ENCODE peak calls at places on chromosome 15, in four cellular contexts. One of them, this sample, is unnamed.

GRCh38 chr15:64763462-64763861 is 11.9 kb downstream of the RBPMS2 start:
- DNase-seq in sigmoid colon: no peak
- DNase-seq in OCI-LY7: no peak
- DNase-seq in brain microvascular endothelial cell: no peak
- DNase-seq in this sample: no peak

GRCh38 chr15:69410290-69410874 is 3.8 kb upstream of the KIF23 start:
- DNase-seq in sigmoid colon: no peak
- DNase-seq in OCI-LY7: peak; percentile 23
- DNase-seq in brain microvascular endothelial cell: no peak
- DNase-seq in this sample: no peak

GRCh38 chr15:48395532-48396011 is 64.3 kb downstream of the DUT start:
- DNase-seq in sigmoid colon: peak; percentile 88
- DNase-seq in brain microvascular endothelial cell: no peak
- DNase-seq in OCI-LY7: no peak
- DNase-seq in this sample: no peak

GRCh38 chr15:59996498-59997041 is 7.5 kb upstream of the FOXB1 start:
- DNase-seq in sigmoid colon: no peak
- DNase-seq in OCI-LY7: no peak
- DNase-seq in brain microvascular endothelial cell: no peak
- DNase-seq in this sample: no peak

GRCh38 chr15:49521802-49522201 is 98.8 kb downstream of the FGF7 start:
- DNase-seq in sigmoid colon: no peak
- DNase-seq in brain microvascular endothelial cell: peak; percentile 43
- DNase-seq in OCI-LY7: no peak
- DNase-seq in this sample: no peak

GRCh38 chr15:96294766-96295165 is 35.7 kb upstream of the NR2F2 start:
- DNase-seq in OCI-LY7: no peak
- DNase-seq in sigmoid colon: no peak
- DNase-seq in brain microvascular endothelial cell: no peak
- DNase-seq in this sample: no peak

GRCh38 chr15:67998599-67999122 is 55.5 kb upstream of the PIAS1 start:
- DNase-seq in OCI-LY7: no peak
- DNase-seq in brain microvascular endothelial cell: peak; percentile 37
- DNase-seq in sigmoid colon: no peak
- DNase-seq in this sample: peak; percentile 84

GRCh38 chr15:66004618-66005262 is 135.4 kb downstream of the RAB11A start:
- DNase-seq in sigmoid colon: no peak
- DNase-seq in brain microvascular endothelial cell: peak; percentile 26
- DNase-seq in OCI-LY7: peak; percentile 34
- DNase-seq in this sample: peak; percentile 62

GRCh38 chr15:81338422-81339007 is 14.6 kb upstream of the STARD5 start:
- DNase-seq in sigmoid colon: peak; percentile 85
- DNase-seq in OCI-LY7: no peak
- DNase-seq in brain microvascular endothelial cell: peak; percentile 83
- DNase-seq in this sample: no peak

GRCh38 chr15:60729850-60730458 is 251.0 kb upstream of the ICE2 start:
- DNase-seq in sigmoid colon: no peak
- DNase-seq in brain microvascular endothelial cell: no peak
- DNase-seq in OCI-LY7: no peak
- DNase-seq in this sample: no peak

GRCh38 chr15:39127151-39127815 is 453.6 kb upstream of the THBS1 start:
- DNase-seq in sigmoid colon: no peak
- DNase-seq in OCI-LY7: no peak
- DNase-seq in brain microvascular endothelial cell: no peak
- DNase-seq in this sample: no peak

GRCh38 chr15:84892786-84893307 is 8.4 kb downstream of the SLC28A1 start:
- DNase-seq in brain microvascular endothelial cell: no peak
- DNase-seq in sigmoid colon: peak; percentile 21
- DNase-seq in OCI-LY7: no peak
- DNase-seq in this sample: no peak

GRCh38 chr15:27017168-27017809 is 46.3 kb downstream of the GABRG3 start:
- DNase-seq in brain microvascular endothelial cell: peak; percentile 16
- DNase-seq in sigmoid colon: no peak
- DNase-seq in OCI-LY7: peak; percentile 62
- DNase-seq in this sample: no peak

GRCh38 chr15:52336530-52336929 is 40.9 kb upstream of the MYO5C start:
- DNase-seq in OCI-LY7: peak; percentile 48
- DNase-seq in sigmoid colon: no peak
- DNase-seq in brain microvascular endothelial cell: no peak
- DNase-seq in this sample: peak; percentile 64
- TF ChIP-seq CTCF in OCI-LY7: peak; percentile 79
- TF ChIP-seq CTCF in sigmoid colon: no peak
- TF ChIP-seq CTCF in brain microvascular endothelial cell: no peak
- TF ChIP-seq CTCF in this sample: no peak

DNA sequence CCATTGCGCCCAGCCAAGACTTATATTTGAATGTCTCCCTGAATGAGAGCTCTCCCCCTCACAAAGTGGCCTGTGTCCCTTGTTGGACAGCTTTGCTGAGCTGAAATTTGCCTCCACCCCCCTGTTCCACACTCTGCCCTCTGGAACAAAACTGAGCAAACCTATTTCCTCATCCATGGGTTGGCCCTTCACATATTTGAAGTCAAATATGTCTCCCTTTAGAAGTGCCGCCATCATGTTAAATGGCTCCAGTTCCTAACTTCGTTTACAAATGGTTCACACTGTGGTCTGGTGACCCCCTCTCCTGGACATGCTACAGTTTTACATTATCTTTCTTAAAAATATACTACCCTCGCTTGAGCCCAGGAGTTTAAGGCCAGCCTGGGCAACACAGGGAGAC is 4.6 kb downstream of the PLIN1 start:
- DNase-seq in OCI-LY7: no peak
- DNase-seq in brain microvascular endothelial cell: no peak
- DNase-seq in sigmoid colon: no peak
- DNase-seq in this sample: no peak
- H3K36me3 ChIP-seq in OCI-LY7: no peaks in the 10 kb centered on the region
- H3K36me3 ChIP-seq in brain microvascular endothelial cell: no peaks in the 10 kb centered on the region
- H3K36me3 ChIP-seq in sigmoid colon: no peaks in the 10 kb centered on the region
- H3K36me3 ChIP-seq in this sample: no peaks in the 10 kb centered on the region

GRCh38 chr15:55799287-55800212 is 56.6 kb upstream of the PRTG start:
- DNase-seq in sigmoid colon: no peak
- DNase-seq in brain microvascular endothelial cell: peak; percentile 53
- DNase-seq in OCI-LY7: peak; percentile 37
- DNase-seq in this sample: peak; percentile 50
- TF ChIP-seq CTCF in sigmoid colon: no peak
- TF ChIP-seq CTCF in brain microvascular endothelial cell: peak; percentile 85
- TF ChIP-seq CTCF in OCI-LY7: peak; percentile 78
- TF ChIP-seq CTCF in this sample: no peak

GRCh38 chr15:63633312-63633711 is 36.1 kb downstream of the FBXL22 start:
- DNase-seq in OCI-LY7: no peak
- DNase-seq in sigmoid colon: no peak
- DNase-seq in brain microvascular endothelial cell: no peak
- DNase-seq in this sample: no peak

GRCh38 chr15:63640146-63640545 is 43.0 kb downstream of the FBXL22 start:
- DNase-seq in brain microvascular endothelial cell: no peak
- DNase-seq in sigmoid colon: no peak
- DNase-seq in OCI-LY7: no peak
- DNase-seq in this sample: no peak

GRCh38 chr15:63636518-63637061 is 39.4 kb downstream of the FBXL22 start:
- DNase-seq in sigmoid colon: no peak
- DNase-seq in OCI-LY7: no peak
- DNase-seq in brain microvascular endothelial cell: no peak
- DNase-seq in this sample: no peak

GRCh38 chr15:63634154-63634553 is 37.0 kb downstream of the FBXL22 start:
- DNase-seq in sigmoid colon: no peak
- DNase-seq in OCI-LY7: no peak
- DNase-seq in brain microvascular endothelial cell: no peak
- DNase-seq in this sample: no peak

GRCh38 chr15:63638828-63639227 is 41.6 kb downstream of the FBXL22 start:
- DNase-seq in brain microvascular endothelial cell: no peak
- DNase-seq in OCI-LY7: no peak
- DNase-seq in sigmoid colon: no peak
- DNase-seq in this sample: no peak
- H3K36me3 ChIP-seq in brain microvascular endothelial cell: peaks cover 36% of the 10 kb centered on the region
- H3K36me3 ChIP-seq in OCI-LY7: peaks cover 79% of the 10 kb centered on the region
- H3K36me3 ChIP-seq in sigmoid colon: peaks cover 55% of the 10 kb centered on the region
- H3K36me3 ChIP-seq in this sample: no peaks in the 10 kb centered on the region

GRCh38 chr15:34610388-34610787 is 26.9 kb upstream of the GOLGA8B start:
- DNase-seq in brain microvascular endothelial cell: peak; percentile 2
- DNase-seq in sigmoid colon: no peak
- DNase-seq in OCI-LY7: peak; percentile 11
- DNase-seq in this sample: no peak
- TF ChIP-seq CTCF in brain microvascular endothelial cell: peak; percentile 49
- TF ChIP-seq CTCF in sigmoid colon: no peak
- TF ChIP-seq CTCF in OCI-LY7: peak; percentile 66
- TF ChIP-seq CTCF in this sample: no peak

GRCh38 chr15:41465822-41466421 is 27.8 kb upstream of the ITPKA start:
- DNase-seq in sigmoid colon: no peak
- DNase-seq in OCI-LY7: peak; percentile 54
- DNase-seq in brain microvascular endothelial cell: peak; percentile 36
- DNase-seq in this sample: no peak

GRCh38 chr15:41462396-41462795 is 31.3 kb upstream of the ITPKA start:
- DNase-seq in OCI-LY7: no peak
- DNase-seq in sigmoid colon: no peak
- DNase-seq in brain microvascular endothelial cell: no peak
- DNase-seq in this sample: no peak

GRCh38 chr15:41464889-41465580 is 28.6 kb upstream of the ITPKA start:
- DNase-seq in brain microvascular endothelial cell: no peak
- DNase-seq in OCI-LY7: no peak
- DNase-seq in sigmoid colon: peak; percentile 15
- DNase-seq in this sample: no peak

GRCh38 chr15:41466711-41467110 is 27.0 kb upstream of the ITPKA start:
- DNase-seq in OCI-LY7: no peak
- DNase-seq in brain microvascular endothelial cell: no peak
- DNase-seq in sigmoid colon: no peak
- DNase-seq in this sample: no peak
- H3K36me3 ChIP-seq in OCI-LY7: peaks cover 79% of the 10 kb centered on the region
- H3K36me3 ChIP-seq in brain microvascular endothelial cell: peaks cover 25% of the 10 kb centered on the region
- H3K36me3 ChIP-seq in sigmoid colon: peaks cover 20% of the 10 kb centered on the region
- H3K36me3 ChIP-seq in this sample: no peaks in the 10 kb centered on the region

DNA sequence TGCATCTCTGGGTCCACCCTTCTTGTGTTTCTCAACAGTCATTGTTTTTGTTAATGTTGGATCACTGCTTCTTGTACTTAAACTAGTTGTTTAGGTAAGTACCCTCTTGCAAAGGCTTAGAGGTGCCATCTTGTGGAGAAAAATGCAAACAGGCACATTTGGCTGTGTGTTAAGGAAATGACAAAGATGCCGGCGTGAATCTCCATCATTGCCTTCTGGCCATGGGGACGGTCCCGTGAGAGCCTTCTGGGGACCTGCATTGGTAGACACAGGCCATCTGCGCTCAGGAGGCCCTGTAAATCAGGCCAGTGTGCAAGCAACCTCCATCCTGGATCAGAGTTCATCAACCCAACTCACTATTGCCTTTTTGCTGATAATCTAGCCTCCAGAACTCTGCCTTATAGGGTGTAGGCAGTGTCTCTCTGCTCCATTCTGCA is 158.6 kb upstream of the NR2E3 start:
- DNase-seq in brain microvascular endothelial cell: peak; percentile 17
- DNase-seq in OCI-LY7: peak; percentile 45
- DNase-seq in sigmoid colon: no peak
- DNase-seq in this sample: no peak
- TF ChIP-seq CTCF in brain microvascular endothelial cell: peak; percentile 63
- TF ChIP-seq CTCF in OCI-LY7: peak; percentile 78
- TF ChIP-seq CTCF in sigmoid colon: no peak
- TF ChIP-seq CTCF in this sample: no peak

DNA sequence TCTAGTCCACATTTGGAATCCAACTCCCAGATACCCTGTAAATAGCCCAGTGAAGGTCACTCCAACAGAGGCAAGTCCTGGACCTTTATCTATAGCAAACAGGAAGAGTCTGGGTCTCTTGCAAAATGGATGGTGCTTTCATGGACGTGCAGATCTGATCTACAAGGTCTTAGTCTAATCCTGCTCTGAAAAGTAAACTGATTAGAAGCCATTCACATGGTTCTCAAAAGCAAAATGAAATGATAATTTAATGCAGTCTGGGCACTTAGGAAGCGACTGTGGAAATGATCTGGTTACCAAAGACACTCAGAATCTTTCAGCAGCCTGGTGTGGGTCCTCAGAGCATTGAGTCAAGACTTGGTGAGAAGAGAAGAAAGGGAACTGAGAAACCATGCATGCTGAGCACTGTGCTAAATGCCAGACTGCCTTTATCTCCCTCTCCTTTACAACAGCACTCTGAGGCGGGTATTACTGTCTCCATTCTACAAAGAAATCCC is 29.0 kb downstream of the AQP9 start:
- DNase-seq in sigmoid colon: no peak
- DNase-seq in OCI-LY7: no peak
- DNase-seq in brain microvascular endothelial cell: no peak
- DNase-seq in this sample: no peak
- H3K36me3 ChIP-seq in sigmoid colon: no peaks in the 10 kb centered on the region
- H3K36me3 ChIP-seq in OCI-LY7: no peaks in the 10 kb centered on the region
- H3K36me3 ChIP-seq in brain microvascular endothelial cell: no peaks in the 10 kb centered on the region
- H3K36me3 ChIP-seq in this sample: no peaks in the 10 kb centered on the region

This sample was measured in mucosa of descending colon.